ENCODE peak calls at places on chromosomes 13 and 19, in four cellular contexts. R, A, Y and E are unnamed samples.
A peak's percentile ranks its signal among the peaks of the same experiment; 100 is the strongest.

GRCh38 chr19:10086032-10086903 is at the start of gene SHFL:
- DNase-seq in R (peak; percentile 27), A (peak; percentile 65), Y (no peak), E (peak; percentile 5)

GRCh38 chr19:30222428-30222873 is 149.7 kb upstream of the ZNF536 start:
- DNase-seq in R (no peak), A (no peak), Y (no peak), E (no peak)

GRCh38 chr19:8571006-8571411 is 6.2 kb downstream of the MYO1F start:
- DNase-seq in R (peak; percentile 77), A (no peak), Y (no peak), E (no peak)

GRCh38 chr13:44649834-44650233 is 73.7 kb upstream of the TSC22D1 start:
- DNase-seq in R (no peak), A (no peak), Y (no peak), E (no peak)

GRCh38 chr19:15463865-15464371 is 426 bp downstream of the RASAL3 start:
- DNase-seq in R (no peak), A (no peak), Y (no peak), E (no peak)

GRCh38 chr19:46972301-46972700 is 47.3 kb upstream of the NPAS1 start:
- DNase-seq in R (no peak), A (no peak), Y (no peak), E (no peak)

GRCh38 chr19:54380897-54381296 is 16.2 kb upstream of the LAIR1 start:
- DNase-seq in R (no peak), A (no peak), Y (no peak), E (no peak)

GRCh38 chr13:46613409-46614049 is 60.6 kb downstream of the LRCH1 start:
- DNase-seq in R (no peak), A (no peak), Y (no peak), E (no peak)

GRCh38 chr13:114053026-114053425 is 79.2 kb upstream of the C13orf46 start:
- DNase-seq in R (peak; percentile 51), A (no peak), Y (no peak), E (no peak)

GRCh38 chr19:57786906-57787305 is 17.4 kb downstream of the ZNF586 start:
- DNase-seq in R (no peak), A (no peak), Y (no peak), E (no peak)

GRCh38 chr13:74641586-74641985 is 507.4 kb upstream of the KLF12 start:
- DNase-seq in R (peak; percentile 47), A (no peak), Y (peak; percentile 44), E (no peak)

GRCh38 chr19:18433039-18433691 is 4.8 kb downstream of the ISYNA1 start:
- DNase-seq in R (no peak), A (no peak), Y (no peak), E (no peak)

GRCh38 chr13:76745246-76746200 is 140.7 kb downstream of the KCTD12 start:
- DNase-seq in R (no peak), A (no peak), Y (no peak), E (no peak)

GRCh38 chr19:13026478-13026999 is 31.3 kb downstream of the NFIX start:
- DNase-seq in R (peak; percentile 23), A (no peak), Y (no peak), E (no peak)

GRCh38 chr13:32940601-32941000 is 75.6 kb upstream of the KL start:
- DNase-seq in R (no peak), A (no peak), Y (no peak), E (peak; percentile 24)

GRCh38 chr19:38132781-38133180 is 91.2 kb downstream of the DPF1 start:
- DNase-seq in R (no peak), A (no peak), Y (no peak), E (no peak)

GRCh38 chr19:22528956-22529355 is 105.2 kb upstream of the ZNF492 start:
- DNase-seq in R (no peak), A (no peak), Y (no peak), E (no peak)

GRCh38 chr13:19888799-19889198 is 25.4 kb upstream of the ZMYM5 start:
- DNase-seq in R (peak; percentile 2), A (no peak), Y (no peak), E (no peak)

GRCh38 chr13:21221268-21221667 is 44.8 kb downstream of the MRPL57 start:
- DNase-seq in R (no peak), A (no peak), Y (no peak), E (no peak)

GRCh38 chr19:10523135-10523636 is 5.9 kb upstream of the S1PR5 start:
- DNase-seq in R (no peak), A (no peak), Y (no peak), E (no peak)

GRCh38 chr19:32881766-32882165 is 12.2 kb upstream of the SLC7A9 start:
- DNase-seq in R (no peak), A (peak; percentile 34), Y (no peak), E (no peak)

GRCh38 chr19:29836409-29836825 is 24.6 kb downstream of the CCNE1 start:
- DNase-seq in R (no peak), A (no peak), Y (no peak), E (no peak)

GRCh38 chr13:42266464-42266863 is 5.5 kb upstream of the AKAP11 start:
- DNase-seq in R (peak; percentile 6), A (no peak), Y (peak; percentile 16), E (peak; percentile 19)

GRCh38 chr19:12779162-12779993 is 4.0 kb upstream of the HOOK2 start:
- DNase-seq in R (no peak), A (no peak), Y (no peak), E (peak; percentile 83)

GRCh38 chr19:56119585-56119978 is 1.5 kb downstream of the ZNF787 start:
- DNase-seq in R (peak; percentile 30), A (no peak), Y (peak; percentile 29), E (no peak)

GRCh38 chr13:60267498-60268202 is 103.9 kb upstream of the DIAPH3 start:
- DNase-seq in R (no peak), A (no peak), Y (no peak), E (no peak)

GRCh38 chr19:5113101-5113557 is 144.2 kb downstream of the KDM4B start:
- DNase-seq in R (peak; percentile 24), A (no peak), Y (no peak), E (peak; percentile 42)

GRCh38 chr13:98299954-98300350 is 122.9 kb upstream of the RNF113B start:
- DNase-seq in R (no peak), A (no peak), Y (no peak), E (no peak)

GRCh38 chr13:98265669-98266551 is 88.8 kb upstream of the RNF113B start:
- DNase-seq in R (no peak), A (no peak), Y (no peak), E (peak; percentile 52)

GRCh38 chr19:36113895-36114762 is 546 bp downstream of the POLR2I start:
- DNase-seq in R (peak; percentile 10), A (no peak), Y (no peak), E (no peak)

GRCh38 chr19:17555929-17556813 is 722 bp downstream of the COLGALT1 start:
- DNase-seq in R (peak; percentile 14), A (no peak), Y (no peak), E (no peak)

GRCh38 chr19:31226536-31226935 is 122.7 kb downstream of the TSHZ3 start:
- DNase-seq in R (no peak), A (no peak), Y (no peak), E (no peak)

GRCh38 chr13:32781906-32782305 is 195.7 kb downstream of the PDS5B start:
- DNase-seq in R (no peak), A (no peak), Y (no peak), E (no peak)

GRCh38 chr13:40706439-40706838 is 40.0 kb upstream of the FOXO1 start:
- DNase-seq in R (no peak), A (no peak), Y (no peak), E (no peak)

GRCh38 chr19:20243629-20244028 is 76.6 kb downstream of the ZNF486 start:
- DNase-seq in R (no peak), A (no peak), Y (no peak), E (no peak)

GRCh38 chr19:17719730-17720486 is 628 bp downstream of the MAP1S start:
- DNase-seq in R (no peak), A (peak; percentile 59), Y (no peak), E (no peak)

GRCh38 chr13:52652170-52652979 is at the start of gene SUGT1:
- DNase-seq in R (peak; percentile 99), A (peak; percentile 95), Y (peak; percentile 80), E (peak; percentile 96)
- TF ChIP-seq CTCF in R (peak; percentile 81), A (peak; percentile 69), Y (peak; percentile 79), E (peak; percentile 75)

DNA sequence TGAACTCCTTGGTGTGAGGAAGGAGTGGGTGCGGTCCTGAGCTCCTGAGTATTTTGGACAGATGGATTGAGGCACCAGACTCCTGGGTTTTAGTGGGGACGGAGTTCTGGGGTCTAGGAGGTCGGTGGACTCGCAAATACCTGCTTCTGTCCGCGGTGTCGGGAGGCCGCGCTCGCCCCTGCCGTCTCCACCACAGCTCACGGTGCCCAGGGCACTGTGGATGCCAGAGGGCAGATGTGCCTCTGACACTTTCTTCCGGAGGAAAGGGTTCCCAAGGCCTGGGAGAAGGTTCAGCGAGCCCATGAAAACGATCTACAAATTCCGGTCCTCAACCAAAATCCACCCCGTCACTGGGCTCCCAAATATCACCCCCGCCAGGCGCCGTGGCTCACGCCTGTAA is 3.3 kb downstream of the TULP2 start:
- DNase-seq in R (no peak), A (no peak), Y (no peak), E (no peak)
- TF ChIP-seq CTCF in R (no peak), A (no peak), Y (no peak), E (no peak)

GRCh38 chr13:92896842-92897241 is 329.8 kb upstream of the GPC6 start:
- DNase-seq in R (no peak), A (no peak), Y (no peak), E (peak; percentile 8)
- TF ChIP-seq CTCF in R (no peak), A (no peak), Y (no peak), E (peak; percentile 15)

GRCh38 chr13:101179021-101179420 is 237.3 kb downstream of the NALCN start:
- DNase-seq in R (no peak), A (no peak), Y (no peak), E (no peak)

GRCh38 chr13:101181076-101181685 is 235.1 kb downstream of the NALCN start:
- DNase-seq in R (no peak), A (no peak), Y (no peak), E (no peak)

GRCh38 chr13:101178394-101178793 is 237.9 kb downstream of the NALCN start:
- DNase-seq in R (no peak), A (no peak), Y (no peak), E (no peak)
- TF ChIP-seq CTCF in R (no peak), A (no peak), Y (no peak), E (no peak)

GRCh38 chr13:113033498-113033897 is 64.5 kb downstream of the MCF2L start:
- DNase-seq in R (no peak), A (no peak), Y (no peak), E (no peak)

GRCh38 chr13:113034451-113035208 is 65.6 kb downstream of the MCF2L start:
- DNase-seq in R (peak; percentile 46), A (no peak), Y (no peak), E (peak; percentile 16)

GRCh38 chr13:113036401-113036800 is 67.4 kb downstream of the MCF2L start:
- DNase-seq in R (no peak), A (no peak), Y (no peak), E (no peak)

GRCh38 chr13:113033054-113033453 is 64.0 kb downstream of the MCF2L start:
- DNase-seq in R (no peak), A (no peak), Y (no peak), E (no peak)

GRCh38 chr13:113035209-113035800 is 66.3 kb downstream of the MCF2L start:
- DNase-seq in R (no peak), A (no peak), Y (no peak), E (no peak)
- TF ChIP-seq CTCF in R (peak; percentile 45), A (no peak), Y (no peak), E (no peak)